ENCODE peak calls at places on chromosomes 5 and 9, in six cellular contexts. Q is T47D; W is left ventricle myocardium inferior; H is osteocyte; G is PC-3; J is effector CD4-positive, alpha-beta T cell. K is an unnamed sample.
A peak's percentile ranks its signal among the peaks of the same experiment; 100 is the strongest.

GRCh38 chr9:116162241-116162781 is 8.7 kb downstream of the PAPPA start:
- DNase-seq in Q (no peak), W (no peak), G (no peak), H (no peak), J (no peak), K (no peak)

GRCh38 chr5:59358497-59358896 is 535.0 kb downstream of the PDE4D start:
- DNase-seq in G (no peak), Q (no peak), H (no peak), W (peak; percentile 24), J (no peak), K (no peak)

GRCh38 chr9:113567361-113568080 is 104.0 kb downstream of the RGS3 start:
- DNase-seq in Q (no peak), G (no peak), J (no peak), W (peak; percentile 11), H (no peak), K (no peak)

GRCh38 chr5:131067596-131067995 is 97.5 kb downstream of the HINT1 start:
- DNase-seq in H (no peak), W (no peak), J (no peak), Q (no peak), G (peak; percentile 4), K (no peak)

GRCh38 chr9:27933210-27934062 is 360.2 kb upstream of the C9orf72 start:
- DNase-seq in J (no peak), G (no peak), W (no peak), H (no peak), Q (no peak), K (no peak)

GRCh38 chr9:23829580-23830458 is 3.8 kb upstream of the ELAVL2 start:
- DNase-seq in Q (no peak), H (no peak), J (no peak), W (no peak), G (peak; percentile 54), K (no peak)

GRCh38 chr9:110942522-110942921 is 95.7 kb downstream of the LPAR1 start:
- DNase-seq in G (peak; percentile 40), H (no peak), J (no peak), W (no peak), Q (no peak), K (no peak)

GRCh38 chr5:141945511-141946024 is 12.4 kb downstream of the PCDH12 start:
- DNase-seq in W (no peak), J (no peak), G (no peak), H (no peak), Q (no peak), K (no peak)

GRCh38 chr9:108586451-108586850 is 269.3 kb downstream of the ACTL7B start:
- DNase-seq in G (no peak), J (no peak), Q (no peak), W (no peak), H (no peak), K (no peak)

GRCh38 chr5:91188755-91189154 is 194.4 kb downstream of the ARRDC3 start:
- DNase-seq in Q (no peak), J (no peak), H (no peak), G (peak; percentile 34), W (no peak), K (no peak)

GRCh38 chr5:141493500-141494422 is 4.9 kb downstream of the PCDHGC5 start:
- DNase-seq in Q (no peak), G (no peak), H (no peak), J (no peak), W (no peak), K (no peak)

K was measured in naive thymus-derived CD8-positive, alpha-beta T cell.